ENCODE peak calls at places on chromosomes 4 and X, in five cellular contexts. S is PC-3, Q is sigmoid colon, A is ovary, B is GM23338. J is an unnamed sample.

GRCh38 chr4:5391492-5391891 is 316.9 kb downstream of the EVC2 start:
- DNase-seq in S (no peak), Q (no peak), B (no peak), A (no peak), J (no peak)

GRCh38 chr4:52939325-52939724 is 77.2 kb downstream of the RASL11B start:
- DNase-seq in B (no peak), Q (no peak), S (no peak), A (no peak), J (no peak)

GRCh38 chrX:8366491-8366890 is 98.1 kb upstream of the VCX3B start:
- DNase-seq in Q (no peak), B (no peak), A (no peak), S (no peak), J (no peak)

GRCh38 chrX:33336783-33337182 is 125.4 kb upstream of the DMD start:
- DNase-seq in Q (no peak), S (peak; percentile 29), B (peak; percentile 15), A (no peak), J (peak; percentile 12)

GRCh38 chrX:150269613-150270254 is 93.4 kb upstream of the MAMLD1 start:
- DNase-seq in A (no peak), Q (no peak), S (no peak), B (no peak), J (no peak)

GRCh38 chrX:44621088-44621487 is 78.4 kb upstream of the FUNDC1 start:
- DNase-seq in B (no peak), S (no peak), A (no peak), Q (no peak), J (no peak)

GRCh38 chr4:28469886-28470285 is 1609.2 kb downstream of the STIM2 start:
- DNase-seq in S (no peak), B (no peak), A (no peak), Q (no peak), J (no peak)

GRCh38 chr4:2061208-2062131 is 2.3 kb downstream of the NAT8L start:
- DNase-seq in B (no peak), S (no peak), A (no peak), Q (no peak), J (no peak)

GRCh38 chr4:151784676-151785075 is 23.9 kb upstream of the GATB start:
- DNase-seq in A (no peak), Q (no peak), B (no peak), S (no peak), J (no peak)

GRCh38 chrX:149851864-149852263 is 29.1 kb upstream of the MAGEA8 start:
- DNase-seq in B (no peak), Q (no peak), A (no peak), S (no peak), J (no peak)

GRCh38 chr4:123399638-123400358 is 3.2 kb downstream of the SPRY1 start:
- DNase-seq in B (no peak), Q (no peak), S (peak; percentile 21), A (no peak), J (no peak)

GRCh38 chr4:15777697-15778096 is 431 bp upstream of the CD38 start:
- DNase-seq in Q (no peak), B (no peak), S (no peak), A (no peak), J (no peak)

GRCh38 chr4:188127157-188127874 is 11.9 kb upstream of the TRIML1 start:
- DNase-seq in Q (no peak), B (no peak), A (no peak), S (peak; percentile 63), J (no peak)

GRCh38 chr4:110904435-110905050 is 281.7 kb upstream of the PITX2 start:
- DNase-seq in B (no peak), S (peak; percentile 18), Q (no peak), A (no peak), J (peak; percentile 50)

GRCh38 chr4:7498406-7499200 is 63.9 kb upstream of the PSAPL1 start:
- DNase-seq in B (no peak), A (no peak), S (no peak), Q (no peak), J (no peak)

GRCh38 chr4:3729188-3729884 is 36.8 kb upstream of the ADRA2C start:
- DNase-seq in Q (no peak), B (no peak), A (no peak), S (no peak), J (no peak)

GRCh38 chr4:87947381-87948160 is 27.9 kb upstream of the SPP1 start:
- DNase-seq in S (no peak), A (no peak), Q (no peak), B (no peak), J (no peak)

GRCh38 chr4:159398236-159398638 is 295.4 kb downstream of the RAPGEF2 start:
- DNase-seq in B (no peak), A (no peak), Q (no peak), S (no peak), J (peak; percentile 93)

GRCh38 chr4:98522603-98523395 is 135.6 kb downstream of the TSPAN5 start:
- DNase-seq in S (peak; percentile 74), A (no peak), B (no peak), Q (no peak), J (peak; percentile 84)

GRCh38 chr4:153488006-153488718 is 22.0 kb downstream of the TMEM131L start:
- DNase-seq in S (no peak), A (no peak), B (no peak), Q (no peak), J (peak; percentile 47)

GRCh38 chrX:31331045-31331444 is 259.2 kb upstream of the FTHL17 start:
- DNase-seq in Q (no peak), B (no peak), S (no peak), A (no peak), J (no peak)

GRCh38 chrX:15864629-15865028 is 10.0 kb upstream of the AP1S2 start:
- DNase-seq in Q (no peak), S (peak; percentile 64), B (no peak), A (no peak), J (no peak)

GRCh38 chrX:21412883-21413282 is 38.7 kb downstream of the CNKSR2 start:
- DNase-seq in Q (no peak), B (no peak), S (no peak), A (no peak), J (no peak)

GRCh38 chrX:96884027-96884426 is 319 bp downstream of the RPA4 start:
- DNase-seq in S (no peak), B (no peak), A (no peak), Q (no peak), J (no peak)

GRCh38 chrX:150062292-150063137 is 124.2 kb upstream of the EOLA2 start:
- DNase-seq in Q (no peak), A (no peak), B (no peak), S (peak; percentile 78), J (peak; percentile 53)

GRCh38 chrX:107537815-107538214 is 88.4 kb downstream of the FRMPD3 start:
- DNase-seq in A (no peak), S (peak; percentile 68), B (peak; percentile 85), Q (no peak), J (peak; percentile 14)

GRCh38 chr4:10578027-10578426 is 106.5 kb downstream of the CLNK start:
- DNase-seq in A (no peak), B (no peak), Q (no peak), S (no peak), J (no peak)

GRCh38 chrX:5278908-5279307 is 949.8 kb downstream of the NLGN4X start:
- DNase-seq in S (no peak), B (no peak), A (no peak), Q (no peak), J (no peak)

GRCh38 chr4:121938282-121939092 is 13.4 kb downstream of the TRPC3 start:
- DNase-seq in Q (no peak), S (no peak), A (no peak), B (no peak), J (no peak)

GRCh38 chr4:154911097-154911496 is 130.0 kb downstream of the RBM46 start:
- DNase-seq in S (peak; percentile 34), A (no peak), Q (no peak), B (peak; percentile 65), J (no peak)

GRCh38 chrX:153494541-153495361 is at the start of gene BGN:
- DNase-seq in S (no peak), B (peak; percentile 52), A (peak; percentile 43), Q (no peak), J (peak; percentile 46)
- H3K4me3 ChIP-seq in S (no peak within 1 kb of the TSS), B (peak within 1 kb of the TSS; percentile 38), A (peak within 1 kb of the TSS; percentile 7), Q (no peak within 1 kb of the TSS), J (no peak within 1 kb of the TSS)

GRCh38 chrX:40085714-40086113 is 12.0 kb downstream of the BCOR start:
- DNase-seq in Q (no peak), B (no peak), A (no peak), S (no peak), J (no peak)
- H3K4me1 ChIP-seq in Q (peaks cover 88% of the 10 kb centered on the region), B (peaks cover 63% of the 10 kb centered on the region), A (peaks cover 10% of the 10 kb centered on the region), S (peaks cover 41% of the 10 kb centered on the region), J (peaks cover 58% of the 10 kb centered on the region)

GRCh38 chr4:38273369-38273768 is 313.2 kb downstream of the PTTG2 start:
- DNase-seq in S (no peak), B (no peak), Q (no peak), A (no peak), J (no peak)

GRCh38 chr4:38266616-38267015 is 306.4 kb downstream of the PTTG2 start:
- DNase-seq in A (no peak), B (no peak), Q (no peak), S (peak; percentile 55), J (no peak)

GRCh38 chr4:38268837-38269236 is 308.6 kb downstream of the PTTG2 start:
- DNase-seq in A (no peak), B (no peak), Q (no peak), S (no peak), J (no peak)

DNA sequence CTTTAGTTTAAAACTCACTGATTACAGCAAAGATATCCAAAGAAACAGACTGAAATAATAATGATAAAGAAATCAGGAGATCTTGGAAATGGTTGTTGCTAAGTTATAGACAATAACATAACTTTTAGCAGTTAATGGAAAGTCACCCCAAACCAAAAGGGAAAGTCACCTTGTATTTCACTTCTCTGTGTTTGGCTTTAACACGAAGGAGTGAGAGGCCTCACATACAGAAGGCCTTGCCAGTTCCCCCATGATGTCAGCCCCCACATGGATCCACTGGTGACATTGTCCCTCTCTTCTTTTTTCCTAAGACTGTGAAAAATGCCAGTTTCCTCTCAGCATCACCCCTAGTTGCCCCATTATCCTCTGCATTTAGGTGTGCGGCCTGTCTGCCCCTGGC is 307.9 kb downstream of the PTTG2 start:
- DNase-seq in S (no peak), B (no peak), Q (no peak), A (no peak), J (no peak)
- H3K27ac ChIP-seq in S (no peak overlapping the region), B (no peak overlapping the region), Q (no peak overlapping the region), A (no peak overlapping the region), J (no peak overlapping the region)

DNA sequence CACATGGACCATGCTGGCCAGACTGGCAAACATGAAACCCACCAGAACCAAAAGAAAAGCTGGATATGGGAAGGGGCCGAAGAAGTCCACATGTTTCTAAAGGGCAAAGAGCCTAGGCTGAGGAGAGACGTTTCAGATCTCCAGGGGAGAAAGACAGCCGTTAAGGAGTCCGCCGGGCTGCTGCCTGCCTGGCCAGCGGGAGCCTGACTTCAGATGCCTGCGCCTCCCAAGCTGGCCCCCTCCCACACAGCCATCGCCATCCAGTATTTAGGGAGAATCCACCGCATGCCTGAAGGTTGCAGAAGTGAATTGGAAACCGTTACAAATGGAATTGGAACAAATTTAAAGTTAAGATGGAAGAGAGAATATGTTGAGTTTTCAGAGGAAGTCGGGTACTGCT is 2.9 kb downstream of the TBL1X start:
- DNase-seq in A (no peak), Q (no peak), S (no peak), B (no peak), J (no peak)
- H3K4me3 ChIP-seq in A (peak overlapping the region; percentile 2), Q (no peak overlapping the region), S (peak overlapping the region; percentile 86), B (no peak overlapping the region), J (peak overlapping the region; percentile 11)

DNA sequence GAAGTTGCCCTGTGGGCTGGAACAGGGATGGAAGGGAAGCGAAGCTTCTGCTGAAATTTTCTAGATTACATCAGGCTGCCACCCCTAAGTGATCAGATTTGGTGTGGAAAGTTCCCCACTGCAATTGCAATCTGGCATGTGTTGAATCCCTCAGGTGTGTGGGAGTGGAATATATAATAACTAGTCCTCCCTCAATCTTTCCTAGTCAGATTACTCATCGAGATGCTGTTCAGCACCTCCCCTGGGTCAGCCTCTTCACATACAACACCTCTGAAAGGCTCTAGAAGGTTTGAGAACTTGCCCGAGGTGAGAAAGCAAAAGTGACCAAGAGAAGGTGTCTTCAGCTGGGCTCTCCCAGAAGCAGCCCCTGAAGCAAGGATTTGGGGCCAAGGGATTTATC is 336.8 kb downstream of the BCOR start:
- DNase-seq in A (no peak), B (no peak), Q (no peak), S (no peak), J (no peak)
- H3K4me1 ChIP-seq in A (peaks cover 2% of the 10 kb centered on the region), B (peaks cover 4% of the 10 kb centered on the region), Q (peaks cover 34% of the 10 kb centered on the region), S (peaks cover 9% of the 10 kb centered on the region), J (peaks cover 57% of the 10 kb centered on the region)